ENCODE peak calls at places on chromosome 16, in ten cellular contexts. One of them, this sample, is unnamed.

GRCh38 chr16:68605746-68606145 is 39.4 kb upstream of the CDH3 start:
- DNase-seq in sigmoid colon: no peak
- DNase-seq in transverse colon: no peak
- DNase-seq in IMR-90: no peak
- DNase-seq in ovary: no peak
- DNase-seq in tibial nerve: no peak
- DNase-seq in stomach: no peak
- DNase-seq in adrenal gland: no peak
- DNase-seq in NB4: no peak
- DNase-seq in body of pancreas: no peak
- DNase-seq in this sample: no peak

GRCh38 chr16:86396918-86397317 is 113.4 kb upstream of the FOXF1 start:
- DNase-seq in sigmoid colon: peak
- DNase-seq in transverse colon: peak
- DNase-seq in IMR-90: peak
- DNase-seq in ovary: no peak
- DNase-seq in tibial nerve: no peak
- DNase-seq in stomach: no peak
- DNase-seq in adrenal gland: no peak
- DNase-seq in NB4: peak
- DNase-seq in body of pancreas: no peak
- DNase-seq in this sample: no peak

GRCh38 chr16:569445-570254 is at the start of gene PIGQ:
- DNase-seq in sigmoid colon: peak
- DNase-seq in transverse colon: peak
- DNase-seq in IMR-90: peak
- DNase-seq in ovary: peak
- DNase-seq in tibial nerve: no peak
- DNase-seq in stomach: peak
- DNase-seq in adrenal gland: peak
- DNase-seq in NB4: peak
- DNase-seq in body of pancreas: peak
- DNase-seq in this sample: peak

GRCh38 chr16:86384980-86385379 is 125.3 kb upstream of the FOXF1 start:
- DNase-seq in sigmoid colon: no peak
- DNase-seq in transverse colon: no peak
- DNase-seq in IMR-90: no peak
- DNase-seq in ovary: no peak
- DNase-seq in tibial nerve: no peak
- DNase-seq in stomach: no peak
- DNase-seq in adrenal gland: no peak
- DNase-seq in NB4: no peak
- DNase-seq in body of pancreas: no peak
- DNase-seq in this sample: no peak

GRCh38 chr16:53220585-53220984 is 165.8 kb downstream of the CHD9 start:
- DNase-seq in sigmoid colon: no peak
- DNase-seq in transverse colon: no peak
- DNase-seq in IMR-90: peak
- DNase-seq in ovary: no peak
- DNase-seq in tibial nerve: no peak
- DNase-seq in stomach: no peak
- DNase-seq in adrenal gland: no peak
- DNase-seq in NB4: peak
- DNase-seq in body of pancreas: no peak
- DNase-seq in this sample: peak

GRCh38 chr16:55494994-55495421 is 13.9 kb upstream of the LPCAT2 start:
- DNase-seq in sigmoid colon: peak
- DNase-seq in transverse colon: peak
- DNase-seq in IMR-90: peak
- DNase-seq in ovary: peak
- DNase-seq in tibial nerve: no peak
- DNase-seq in stomach: peak
- DNase-seq in adrenal gland: peak
- DNase-seq in NB4: peak
- DNase-seq in body of pancreas: peak
- DNase-seq in this sample: peak

GRCh38 chr16:80569440-80570105 is 28.8 kb downstream of the DYNLRB2 start:
- DNase-seq in sigmoid colon: no peak
- DNase-seq in transverse colon: no peak
- DNase-seq in IMR-90: peak
- DNase-seq in ovary: no peak
- DNase-seq in tibial nerve: no peak
- DNase-seq in stomach: no peak
- DNase-seq in adrenal gland: no peak
- DNase-seq in NB4: no peak
- DNase-seq in body of pancreas: no peak
- DNase-seq in this sample: no peak

GRCh38 chr16:3819741-3820724 is 60.5 kb downstream of the CREBBP start:
- DNase-seq in sigmoid colon: no peak
- DNase-seq in transverse colon: peak
- DNase-seq in IMR-90: peak
- DNase-seq in ovary: peak
- DNase-seq in tibial nerve: no peak
- DNase-seq in stomach: peak
- DNase-seq in adrenal gland: no peak
- DNase-seq in NB4: no peak
- DNase-seq in body of pancreas: peak
- DNase-seq in this sample: peak

GRCh38 chr16:86110726-86111125 is 211.8 kb downstream of the IRF8 start:
- DNase-seq in sigmoid colon: peak
- DNase-seq in transverse colon: no peak
- DNase-seq in IMR-90: no peak
- DNase-seq in ovary: no peak
- DNase-seq in tibial nerve: no peak
- DNase-seq in stomach: no peak
- DNase-seq in adrenal gland: no peak
- DNase-seq in NB4: no peak
- DNase-seq in body of pancreas: no peak
- DNase-seq in this sample: no peak

GRCh38 chr16:85151603-85152413 is 39.5 kb upstream of the CIBAR2 start:
- DNase-seq in sigmoid colon: peak
- DNase-seq in transverse colon: peak
- DNase-seq in IMR-90: peak
- DNase-seq in ovary: peak
- DNase-seq in tibial nerve: peak
- DNase-seq in stomach: peak
- DNase-seq in adrenal gland: peak
- DNase-seq in NB4: peak
- DNase-seq in body of pancreas: no peak
- DNase-seq in this sample: peak

GRCh38 chr16:17345043-17345442 is 125.7 kb downstream of the XYLT1 start:
- DNase-seq in sigmoid colon: peak
- DNase-seq in transverse colon: peak
- DNase-seq in IMR-90: peak
- DNase-seq in ovary: no peak
- DNase-seq in tibial nerve: no peak
- DNase-seq in stomach: no peak
- DNase-seq in adrenal gland: peak
- DNase-seq in NB4: peak
- DNase-seq in body of pancreas: no peak
- DNase-seq in this sample: no peak

GRCh38 chr16:80369559-80369958 is 171.2 kb upstream of the DYNLRB2 start:
- DNase-seq in sigmoid colon: peak
- DNase-seq in transverse colon: peak
- DNase-seq in IMR-90: peak
- DNase-seq in ovary: peak
- DNase-seq in tibial nerve: no peak
- DNase-seq in stomach: peak
- DNase-seq in adrenal gland: peak
- DNase-seq in NB4: peak
- DNase-seq in body of pancreas: peak
- DNase-seq in this sample: peak

GRCh38 chr16:70704586-70704985 is 18.7 kb upstream of the MTSS2 start:
- DNase-seq in sigmoid colon: no peak
- DNase-seq in transverse colon: no peak
- DNase-seq in IMR-90: no peak
- DNase-seq in ovary: no peak
- DNase-seq in tibial nerve: no peak
- DNase-seq in stomach: no peak
- DNase-seq in adrenal gland: no peak
- DNase-seq in NB4: no peak
- DNase-seq in body of pancreas: no peak
- DNase-seq in this sample: no peak

GRCh38 chr16:1773703-1774455 is 945 bp upstream of the MRPS34 start:
- DNase-seq in sigmoid colon: no peak
- DNase-seq in transverse colon: peak
- DNase-seq in IMR-90: peak
- DNase-seq in ovary: no peak
- DNase-seq in tibial nerve: no peak
- DNase-seq in stomach: peak
- DNase-seq in adrenal gland: peak
- DNase-seq in NB4: peak
- DNase-seq in body of pancreas: peak
- DNase-seq in this sample: peak

GRCh38 chr16:1774456-1774795 is 1.5 kb upstream of the MRPS34 start:
- DNase-seq in sigmoid colon: no peak
- DNase-seq in transverse colon: no peak
- DNase-seq in IMR-90: no peak
- DNase-seq in ovary: no peak
- DNase-seq in tibial nerve: no peak
- DNase-seq in stomach: no peak
- DNase-seq in adrenal gland: no peak
- DNase-seq in NB4: no peak
- DNase-seq in body of pancreas: no peak
- DNase-seq in this sample: no peak

GRCh38 chr16:1772362-1772907 is at the start of gene EME2:
- DNase-seq in sigmoid colon: no peak
- DNase-seq in transverse colon: peak
- DNase-seq in IMR-90: peak
- DNase-seq in ovary: no peak
- DNase-seq in tibial nerve: no peak
- DNase-seq in stomach: no peak
- DNase-seq in adrenal gland: peak
- DNase-seq in NB4: peak
- DNase-seq in body of pancreas: no peak
- DNase-seq in this sample: peak

GRCh38 chr16:1771864-1772361 is 570 bp upstream of the NME3 start:
- DNase-seq in sigmoid colon: no peak
- DNase-seq in transverse colon: peak
- DNase-seq in IMR-90: no peak
- DNase-seq in ovary: no peak
- DNase-seq in tibial nerve: no peak
- DNase-seq in stomach: no peak
- DNase-seq in adrenal gland: no peak
- DNase-seq in NB4: no peak
- DNase-seq in body of pancreas: no peak
- DNase-seq in this sample: no peak

GRCh38 chr16:1772908-1773702 is at the start of gene MRPS34:
- DNase-seq in sigmoid colon: peak
- DNase-seq in transverse colon: peak
- DNase-seq in IMR-90: peak
- DNase-seq in ovary: peak
- DNase-seq in tibial nerve: peak
- DNase-seq in stomach: peak
- DNase-seq in adrenal gland: peak
- DNase-seq in NB4: peak
- DNase-seq in body of pancreas: peak
- DNase-seq in this sample: peak
- TF ChIP-seq POLR2A in sigmoid colon: peak
- TF ChIP-seq POLR2A in transverse colon: peak
- TF ChIP-seq POLR2A in IMR-90: no peak
- TF ChIP-seq POLR2A in ovary: peak
- TF ChIP-seq POLR2A in tibial nerve: peak
- TF ChIP-seq POLR2A in stomach: no peak
- TF ChIP-seq POLR2A in adrenal gland: peak
- TF ChIP-seq POLR2A in NB4: peak
- TF ChIP-seq POLR2A in body of pancreas: peak
- TF ChIP-seq POLR2A in this sample: peak

GRCh38 chr16:15483857-15484256 is 49.5 kb downstream of the BMERB1 start:
- DNase-seq in sigmoid colon: no peak
- DNase-seq in transverse colon: no peak
- DNase-seq in IMR-90: no peak
- DNase-seq in ovary: no peak
- DNase-seq in tibial nerve: no peak
- DNase-seq in stomach: no peak
- DNase-seq in adrenal gland: no peak
- DNase-seq in NB4: peak
- DNase-seq in body of pancreas: no peak
- DNase-seq in this sample: no peak

GRCh38 chr16:15487336-15488284 is 53.2 kb downstream of the BMERB1 start:
- DNase-seq in sigmoid colon: no peak
- DNase-seq in transverse colon: no peak
- DNase-seq in IMR-90: no peak
- DNase-seq in ovary: no peak
- DNase-seq in tibial nerve: no peak
- DNase-seq in stomach: no peak
- DNase-seq in adrenal gland: no peak
- DNase-seq in NB4: no peak
- DNase-seq in body of pancreas: no peak
- DNase-seq in this sample: no peak

GRCh38 chr16:15486661-15487060 is 52.3 kb downstream of the BMERB1 start:
- DNase-seq in sigmoid colon: no peak
- DNase-seq in transverse colon: no peak
- DNase-seq in IMR-90: no peak
- DNase-seq in ovary: no peak
- DNase-seq in tibial nerve: no peak
- DNase-seq in stomach: no peak
- DNase-seq in adrenal gland: no peak
- DNase-seq in NB4: no peak
- DNase-seq in body of pancreas: no peak
- DNase-seq in this sample: no peak

GRCh38 chr16:15484662-15485061 is 50.3 kb downstream of the BMERB1 start:
- DNase-seq in sigmoid colon: no peak
- DNase-seq in transverse colon: no peak
- DNase-seq in IMR-90: peak
- DNase-seq in ovary: no peak
- DNase-seq in tibial nerve: no peak
- DNase-seq in stomach: no peak
- DNase-seq in adrenal gland: no peak
- DNase-seq in NB4: no peak
- DNase-seq in body of pancreas: no peak
- DNase-seq in this sample: no peak

GRCh38 chr16:15485175-15485574 is 50.8 kb downstream of the BMERB1 start:
- DNase-seq in sigmoid colon: no peak
- DNase-seq in transverse colon: no peak
- DNase-seq in IMR-90: no peak
- DNase-seq in ovary: no peak
- DNase-seq in tibial nerve: no peak
- DNase-seq in stomach: no peak
- DNase-seq in adrenal gland: no peak
- DNase-seq in NB4: no peak
- DNase-seq in body of pancreas: no peak
- DNase-seq in this sample: no peak
- TF ChIP-seq POLR2A in sigmoid colon: no peak
- TF ChIP-seq POLR2A in transverse colon: no peak
- TF ChIP-seq POLR2A in IMR-90: no peak
- TF ChIP-seq POLR2A in ovary: no peak
- TF ChIP-seq POLR2A in tibial nerve: no peak
- TF ChIP-seq POLR2A in stomach: no peak
- TF ChIP-seq POLR2A in adrenal gland: no peak
- TF ChIP-seq POLR2A in NB4: no peak
- TF ChIP-seq POLR2A in body of pancreas: no peak
- TF ChIP-seq POLR2A in this sample: no peak

GRCh38 chr16:88804552-88805339 is 1.2 kb downstream of the CDT1 start:
- DNase-seq in sigmoid colon: no peak
- DNase-seq in transverse colon: no peak
- DNase-seq in IMR-90: no peak
- DNase-seq in ovary: no peak
- DNase-seq in tibial nerve: no peak
- DNase-seq in stomach: no peak
- DNase-seq in adrenal gland: no peak
- DNase-seq in NB4: peak
- DNase-seq in body of pancreas: no peak
- DNase-seq in this sample: peak
- TF ChIP-seq POLR2A in sigmoid colon: no peak
- TF ChIP-seq POLR2A in transverse colon: no peak
- TF ChIP-seq POLR2A in IMR-90: no peak
- TF ChIP-seq POLR2A in ovary: no peak
- TF ChIP-seq POLR2A in tibial nerve: no peak
- TF ChIP-seq POLR2A in stomach: no peak
- TF ChIP-seq POLR2A in adrenal gland: no peak
- TF ChIP-seq POLR2A in NB4: no peak
- TF ChIP-seq POLR2A in body of pancreas: no peak
- TF ChIP-seq POLR2A in this sample: no peak

GRCh38 chr16:23423496-23424049 is 29.4 kb downstream of the COG7 start:
- DNase-seq in sigmoid colon: peak
- DNase-seq in transverse colon: peak
- DNase-seq in IMR-90: peak
- DNase-seq in ovary: peak
- DNase-seq in tibial nerve: peak
- DNase-seq in stomach: peak
- DNase-seq in adrenal gland: peak
- DNase-seq in NB4: no peak
- DNase-seq in body of pancreas: peak
- DNase-seq in this sample: no peak
- TF ChIP-seq POLR2A in sigmoid colon: no peak
- TF ChIP-seq POLR2A in transverse colon: no peak
- TF ChIP-seq POLR2A in IMR-90: no peak
- TF ChIP-seq POLR2A in ovary: no peak
- TF ChIP-seq POLR2A in tibial nerve: no peak
- TF ChIP-seq POLR2A in stomach: no peak
- TF ChIP-seq POLR2A in adrenal gland: no peak
- TF ChIP-seq POLR2A in NB4: no peak
- TF ChIP-seq POLR2A in body of pancreas: no peak
- TF ChIP-seq POLR2A in this sample: no peak